ENCODE peak calls at places on chromosome 1, in six cellular contexts. Q is H1, D is HL-60, A is K562, V is HepG2, O is SK-N-SH. W is an unnamed sample.

GRCh38 chr1:241591317-241591716 is 48.9 kb downstream of the CHML start:
- DNase-seq in V (no peak), A (no peak), O (no peak), D (no peak), Q (no peak), W (no peak)

GRCh38 chr1:41742219-41742618 is 176.5 kb downstream of the HIVEP3 start:
- DNase-seq in O (no peak), A (no peak), Q (no peak), D (no peak), V (no peak), W (no peak)

GRCh38 chr1:174206148-174206826 is 47.0 kb downstream of the RABGAP1L start:
- DNase-seq in D (peak), A (no peak), Q (no peak), O (no peak), V (no peak), W (no peak)

GRCh38 chr1:89176971-89177370 is 1.2 kb upstream of the GBP7 start:
- DNase-seq in Q (no peak), O (no peak), D (no peak), A (no peak), V (no peak), W (no peak)

GRCh38 chr1:105437847-105438246 is 1618.6 kb upstream of the PRMT6 start:
- DNase-seq in D (no peak), A (no peak), V (no peak), O (no peak), Q (no peak), W (no peak)

GRCh38 chr1:210257698-210258395 is 25.3 kb downstream of the SERTAD4 start:
- DNase-seq in Q (no peak), A (no peak), O (no peak), V (no peak), D (no peak), W (no peak)

GRCh38 chr1:35576061-35576765 is 3.1 kb downstream of the TFAP2E start:
- DNase-seq in V (no peak), A (no peak), O (no peak), D (peak), Q (no peak), W (no peak)

GRCh38 chr1:84208935-84209334 is 64.9 kb downstream of the PRKACB start:
- DNase-seq in O (no peak), Q (no peak), A (no peak), D (no peak), V (no peak), W (no peak)

GRCh38 chr1:185499986-185500626 is 183.1 kb upstream of the IVNS1ABP start:
- DNase-seq in O (no peak), Q (no peak), D (no peak), A (no peak), V (no peak), W (no peak)

GRCh38 chr1:154586641-154587040 is 19.1 kb downstream of the CHRNB2 start:
- DNase-seq in O (no peak), Q (no peak), D (no peak), V (no peak), A (no peak), W (no peak)

GRCh38 chr1:215911406-215911968 is 344.4 kb downstream of the KCTD3 start:
- DNase-seq in V (no peak), Q (no peak), O (no peak), A (no peak), D (no peak), W (no peak)
- TF ChIP-seq CTCF in V (no peak), Q (no peak), O (peak), A (no peak), D (no peak), W (no peak)

DNA sequence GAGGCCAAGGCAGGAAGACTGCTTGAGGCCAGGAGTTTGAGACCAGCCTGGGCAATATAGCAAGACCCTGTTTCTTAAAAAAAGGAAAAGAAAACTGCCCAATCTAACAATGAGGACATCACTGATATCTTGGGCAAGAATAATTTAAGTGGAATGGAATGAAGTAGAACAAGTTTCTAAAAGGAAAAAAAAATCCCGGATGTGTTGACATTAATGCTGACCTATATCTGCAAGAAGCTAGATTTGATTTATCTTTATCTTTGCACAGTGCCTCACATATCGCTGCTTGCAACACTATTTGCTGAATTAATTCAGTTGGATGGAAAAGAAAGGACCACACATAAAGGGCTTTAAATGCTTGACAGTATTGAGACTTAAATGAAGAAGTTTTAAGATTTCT is 27.8 kb downstream of the DIPK1A start:
- DNase-seq in D (no peak), V (no peak), A (no peak), O (no peak), Q (no peak), W (no peak)
- TF ChIP-seq GABPA in D (no peak), V (no peak), A (no peak), O (no peak), Q (no peak), W (no peak)

GRCh38 chr1:77143529-77144121 is 75.6 kb downstream of the PIGK start:
- DNase-seq in O (peak), A (no peak), V (no peak), D (no peak), Q (no peak), W (no peak)
- TF ChIP-seq CTCF in O (peak), A (peak), V (peak), D (no peak), Q (no peak), W (peak)

DNA sequence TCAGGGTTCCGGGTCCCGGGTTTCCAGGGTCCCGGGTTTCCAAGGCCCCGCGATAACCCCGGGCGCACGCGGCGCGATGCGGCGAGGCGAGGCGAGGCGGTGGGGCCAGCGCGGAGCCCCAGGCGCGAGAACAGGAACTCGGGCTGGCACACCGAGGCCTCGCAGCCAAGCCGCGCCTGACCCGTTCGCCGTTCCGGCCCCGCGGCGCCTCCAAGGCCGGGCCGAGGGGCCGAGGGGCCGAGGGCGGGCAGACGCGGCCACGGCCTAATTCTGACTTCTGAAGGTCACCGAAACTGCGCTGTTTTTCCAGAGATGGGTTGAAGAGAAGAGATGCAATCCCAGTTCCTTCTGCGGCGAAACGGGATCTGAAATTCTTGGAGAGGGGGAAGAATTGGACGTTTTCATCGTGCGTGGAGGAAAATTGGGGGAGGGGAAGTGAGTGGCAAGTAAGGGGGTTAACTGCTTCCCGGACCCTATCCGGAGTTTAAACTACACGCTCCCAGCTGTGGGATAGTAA is 8.3 kb downstream of the TBX15 start:
- DNase-seq in D (no peak), O (peak), Q (no peak), A (no peak), V (no peak), W (no peak)
- TF ChIP-seq GABPA in D (no peak), O (no peak), Q (no peak), A (no peak), V (no peak), W (no peak)

GRCh38 chr1:53218201-53218600 is 2.2 kb downstream of the CZIB start:
- DNase-seq in O (no peak), Q (no peak), D (no peak), V (no peak), A (no peak), W (no peak)

GRCh38 chr1:53219711-53220110 is 723 bp downstream of the CZIB start:
- DNase-seq in V (no peak), A (no peak), D (no peak), O (peak), Q (no peak), W (no peak)

GRCh38 chr1:53214541-53214940 is 5.9 kb downstream of the CZIB start:
- DNase-seq in O (no peak), A (no peak), Q (no peak), V (no peak), D (no peak), W (no peak)

GRCh38 chr1:53220962-53221286 is 490 bp upstream of the CZIB start:
- DNase-seq in V (no peak), O (peak), A (no peak), Q (no peak), D (no peak), W (no peak)

DNA sequence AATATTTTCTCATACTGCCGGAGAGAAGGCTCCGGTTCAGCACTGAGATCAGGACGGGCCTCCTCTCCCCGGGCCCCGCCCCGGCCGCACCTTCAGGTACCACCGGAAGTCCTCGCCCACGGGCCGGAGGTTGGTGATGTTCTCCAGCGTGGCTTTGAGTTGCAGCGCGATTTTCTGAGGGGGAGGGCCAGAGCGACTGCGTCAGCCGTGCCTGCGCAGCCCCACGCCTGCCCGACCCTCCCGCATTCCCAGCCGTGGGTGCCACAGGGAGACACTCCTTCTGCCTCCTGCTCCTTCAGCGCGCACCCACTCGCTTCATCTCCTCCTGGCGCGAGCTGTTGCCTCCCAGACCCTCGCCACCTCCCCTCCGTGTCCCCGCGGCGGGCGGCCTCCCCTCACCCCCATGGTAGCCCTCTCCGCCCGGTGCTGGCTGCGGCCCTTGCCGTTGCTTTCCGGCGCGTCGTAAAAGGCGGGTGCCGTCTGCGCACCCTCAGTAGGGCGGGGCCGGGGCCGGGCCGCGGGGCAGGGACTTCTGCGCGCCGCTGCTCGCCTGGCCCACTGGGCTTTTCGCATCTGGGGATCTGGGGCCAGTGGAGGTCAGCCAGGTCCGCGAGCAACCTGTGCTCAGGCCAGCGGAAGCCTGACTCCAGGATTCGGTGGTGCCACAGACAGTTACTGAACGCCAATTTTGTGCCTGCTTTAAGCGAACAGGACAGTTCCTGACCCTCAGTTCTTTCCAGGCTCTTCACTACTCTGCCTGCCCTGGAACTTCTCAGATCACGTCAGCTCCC is at the start of gene CZIB:
- DNase-seq in V (peak), Q (peak), O (peak), A (peak), D (peak), W (peak)
- TF ChIP-seq CTCF in V (peak), Q (no peak), O (no peak), A (peak), D (no peak), W (no peak)

GRCh38 chr1:206653715-206654459 is 18.6 kb downstream of the DYRK3 start:
- DNase-seq in A (no peak), O (no peak), Q (no peak), V (no peak), D (no peak), W (no peak)

GRCh38 chr1:206656936-206657335 is 21.6 kb downstream of the DYRK3 start:
- DNase-seq in O (no peak), D (no peak), V (no peak), A (no peak), Q (no peak), W (no peak)

GRCh38 chr1:206655471-206655882 is 20.1 kb downstream of the DYRK3 start:
- DNase-seq in D (no peak), O (peak), V (no peak), A (no peak), Q (no peak), W (no peak)

GRCh38 chr1:206651958-206652890 is 16.9 kb downstream of the DYRK3 start:
- DNase-seq in O (no peak), D (peak), V (no peak), Q (no peak), A (peak), W (no peak)

DNA sequence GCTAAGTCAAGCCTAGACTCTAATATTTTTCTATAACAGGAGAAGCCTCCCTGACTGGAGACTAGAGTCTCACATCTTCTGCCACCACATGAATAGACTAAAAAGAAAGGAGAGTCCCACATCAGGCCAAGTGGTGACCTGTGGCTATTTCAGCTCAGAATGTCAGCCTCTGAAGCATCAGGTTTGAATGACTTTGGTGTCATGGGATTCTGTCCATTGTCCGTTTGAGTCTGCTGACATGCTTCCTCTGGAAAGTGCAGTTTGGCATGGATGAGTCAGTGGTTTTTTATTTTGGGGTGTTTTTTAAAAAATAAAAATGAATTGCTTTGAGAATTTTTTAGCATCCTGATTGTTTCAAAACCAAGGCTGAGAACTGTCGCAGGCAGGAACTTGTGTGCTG is 19.5 kb downstream of the DYRK3 start:
- DNase-seq in O (no peak), Q (no peak), D (no peak), V (no peak), A (no peak), W (no peak)
- TF ChIP-seq GABPA in O (no peak), Q (no peak), D (no peak), V (no peak), A (no peak), W (no peak)

W was measured in GM12878.